ENCODE peak calls at places on chromosomes 16 and 17, in five cellular contexts. One of them, this sample, is unnamed.

GRCh38 chr17:32502710-32503109 is 15.9 kb downstream of the CDK5R1 start:
- DNase-seq in activated T-cell treated with anti-CD3 and anti-CD28 coated beads, Interleukin-2, amount 50 U/mL, for 4 hours: no peak
- DNase-seq in SHP77: no peak
- DNase-seq in GDM1: no peak
- DNase-seq in body of pancreas: no peak
- DNase-seq in this sample: no peak

GRCh38 chr16:50025544-50025931 is 513 bp downstream of the CNEP1R1 start:
- DNase-seq in activated T-cell treated with anti-CD3 and anti-CD28 coated beads, Interleukin-2, amount 50 U/mL, for 4 hours: peak; percentile 7
- DNase-seq in body of pancreas: peak; percentile 5
- DNase-seq in SHP77: no peak
- DNase-seq in GDM1: no peak
- DNase-seq in this sample: peak; percentile 29

GRCh38 chr17:14098246-14098645 is 28.9 kb downstream of the COX10 start:
- DNase-seq in GDM1: no peak
- DNase-seq in activated T-cell treated with anti-CD3 and anti-CD28 coated beads, Interleukin-2, amount 50 U/mL, for 4 hours: no peak
- DNase-seq in SHP77: no peak
- DNase-seq in body of pancreas: no peak
- DNase-seq in this sample: no peak

GRCh38 chr17:9880582-9880999 is 24.5 kb downstream of the RCVRN start:
- DNase-seq in SHP77: no peak
- DNase-seq in body of pancreas: peak; percentile 55
- DNase-seq in GDM1: no peak
- DNase-seq in activated T-cell treated with anti-CD3 and anti-CD28 coated beads, Interleukin-2, amount 50 U/mL, for 4 hours: no peak
- DNase-seq in this sample: no peak

GRCh38 chr16:88840589-88841215 is 16.0 kb downstream of the GALNS start:
- DNase-seq in activated T-cell treated with anti-CD3 and anti-CD28 coated beads, Interleukin-2, amount 50 U/mL, for 4 hours: no peak
- DNase-seq in body of pancreas: no peak
- DNase-seq in GDM1: no peak
- DNase-seq in SHP77: no peak
- DNase-seq in this sample: no peak

GRCh38 chr17:55285340-55286301 is 20.9 kb downstream of the HLF start:
- DNase-seq in SHP77: peak; percentile 43
- DNase-seq in activated T-cell treated with anti-CD3 and anti-CD28 coated beads, Interleukin-2, amount 50 U/mL, for 4 hours: no peak
- DNase-seq in body of pancreas: peak; percentile 86
- DNase-seq in GDM1: no peak
- DNase-seq in this sample: peak; percentile 79

GRCh38 chr17:41415833-41416335 is 8.5 kb downstream of the KRT37 start:
- DNase-seq in body of pancreas: peak; percentile 55
- DNase-seq in GDM1: no peak
- DNase-seq in activated T-cell treated with anti-CD3 and anti-CD28 coated beads, Interleukin-2, amount 50 U/mL, for 4 hours: no peak
- DNase-seq in SHP77: no peak
- DNase-seq in this sample: no peak

GRCh38 chr16:53052519-53053501 is at the start of gene CHD9NB:
- DNase-seq in activated T-cell treated with anti-CD3 and anti-CD28 coated beads, Interleukin-2, amount 50 U/mL, for 4 hours: no peak
- DNase-seq in body of pancreas: peak; percentile 27
- DNase-seq in GDM1: peak; percentile 56
- DNase-seq in SHP77: no peak
- DNase-seq in this sample: peak; percentile 48

GRCh38 chr17:38982858-38983746 is 15.9 kb upstream of the FBXO47 start:
- DNase-seq in body of pancreas: peak; percentile 67
- DNase-seq in GDM1: peak; percentile 39
- DNase-seq in activated T-cell treated with anti-CD3 and anti-CD28 coated beads, Interleukin-2, amount 50 U/mL, for 4 hours: peak; percentile 37
- DNase-seq in SHP77: peak; percentile 75
- DNase-seq in this sample: peak; percentile 35

GRCh38 chr17:67974598-67975066 is 21.6 kb downstream of the C17orf58 start:
- DNase-seq in GDM1: no peak
- DNase-seq in SHP77: no peak
- DNase-seq in body of pancreas: no peak
- DNase-seq in activated T-cell treated with anti-CD3 and anti-CD28 coated beads, Interleukin-2, amount 50 U/mL, for 4 hours: no peak
- DNase-seq in this sample: no peak

GRCh38 chr17:10325036-10325435 is 47.8 kb downstream of the MYH13 start:
- DNase-seq in GDM1: no peak
- DNase-seq in body of pancreas: no peak
- DNase-seq in SHP77: no peak
- DNase-seq in activated T-cell treated with anti-CD3 and anti-CD28 coated beads, Interleukin-2, amount 50 U/mL, for 4 hours: no peak
- DNase-seq in this sample: no peak

GRCh38 chr16:78444-79145 is 570 bp downstream of the MPG start:
- DNase-seq in SHP77: no peak
- DNase-seq in activated T-cell treated with anti-CD3 and anti-CD28 coated beads, Interleukin-2, amount 50 U/mL, for 4 hours: no peak
- DNase-seq in GDM1: no peak
- DNase-seq in body of pancreas: peak; percentile 40
- DNase-seq in this sample: peak; percentile 57

GRCh38 chr17:67879662-67880061 is 54.4 kb downstream of the BPTF start:
- DNase-seq in body of pancreas: no peak
- DNase-seq in GDM1: no peak
- DNase-seq in activated T-cell treated with anti-CD3 and anti-CD28 coated beads, Interleukin-2, amount 50 U/mL, for 4 hours: no peak
- DNase-seq in SHP77: no peak
- DNase-seq in this sample: no peak

GRCh38 chr17:21278304-21279197 is 6.0 kb upstream of the MAP2K3 start:
- DNase-seq in SHP77: no peak
- DNase-seq in body of pancreas: peak; percentile 47
- DNase-seq in GDM1: no peak
- DNase-seq in activated T-cell treated with anti-CD3 and anti-CD28 coated beads, Interleukin-2, amount 50 U/mL, for 4 hours: no peak
- DNase-seq in this sample: peak; percentile 88

GRCh38 chr16:58197314-58198012 is 443 bp downstream of the CSNK2A2 start:
- DNase-seq in GDM1: no peak
- DNase-seq in activated T-cell treated with anti-CD3 and anti-CD28 coated beads, Interleukin-2, amount 50 U/mL, for 4 hours: no peak
- DNase-seq in body of pancreas: no peak
- DNase-seq in SHP77: no peak
- DNase-seq in this sample: no peak

GRCh38 chr16:12253731-12254130 is 277.2 kb downstream of the SNX29 start:
- DNase-seq in GDM1: no peak
- DNase-seq in body of pancreas: no peak
- DNase-seq in SHP77: no peak
- DNase-seq in activated T-cell treated with anti-CD3 and anti-CD28 coated beads, Interleukin-2, amount 50 U/mL, for 4 hours: no peak
- DNase-seq in this sample: no peak

GRCh38 chr16:88639231-88640038 is 1.1 kb downstream of the IL17C start:
- DNase-seq in body of pancreas: peak; percentile 41
- DNase-seq in SHP77: peak; percentile 31
- DNase-seq in activated T-cell treated with anti-CD3 and anti-CD28 coated beads, Interleukin-2, amount 50 U/mL, for 4 hours: no peak
- DNase-seq in GDM1: no peak
- DNase-seq in this sample: peak; percentile 82

GRCh38 chr17:37079735-37080134 is 131.0 kb downstream of the AATF start:
- DNase-seq in GDM1: no peak
- DNase-seq in body of pancreas: no peak
- DNase-seq in SHP77: no peak
- DNase-seq in activated T-cell treated with anti-CD3 and anti-CD28 coated beads, Interleukin-2, amount 50 U/mL, for 4 hours: no peak
- DNase-seq in this sample: no peak

GRCh38 chr17:12958786-12959185 is 59.0 kb downstream of the ELAC2 start:
- DNase-seq in body of pancreas: no peak
- DNase-seq in GDM1: no peak
- DNase-seq in activated T-cell treated with anti-CD3 and anti-CD28 coated beads, Interleukin-2, amount 50 U/mL, for 4 hours: no peak
- DNase-seq in SHP77: no peak
- DNase-seq in this sample: no peak

GRCh38 chr17:27644586-27644985 is 13.6 kb downstream of the LGALS9 start:
- DNase-seq in activated T-cell treated with anti-CD3 and anti-CD28 coated beads, Interleukin-2, amount 50 U/mL, for 4 hours: no peak
- DNase-seq in SHP77: no peak
- DNase-seq in GDM1: no peak
- DNase-seq in body of pancreas: no peak
- DNase-seq in this sample: no peak

GRCh38 chr17:66240630-66241029 is 11.4 kb upstream of the APOH start:
- DNase-seq in activated T-cell treated with anti-CD3 and anti-CD28 coated beads, Interleukin-2, amount 50 U/mL, for 4 hours: no peak
- DNase-seq in body of pancreas: no peak
- DNase-seq in SHP77: no peak
- DNase-seq in GDM1: no peak
- DNase-seq in this sample: no peak

GRCh38 chr17:20908373-20909273 is 134.2 kb downstream of the USP22 start:
- DNase-seq in body of pancreas: peak; percentile 94
- DNase-seq in SHP77: peak; percentile 91
- DNase-seq in activated T-cell treated with anti-CD3 and anti-CD28 coated beads, Interleukin-2, amount 50 U/mL, for 4 hours: peak; percentile 71
- DNase-seq in GDM1: no peak
- DNase-seq in this sample: peak; percentile 90

GRCh38 chr17:81426676-81427445 is 31.6 kb downstream of the BAHCC1 start:
- DNase-seq in GDM1: no peak
- DNase-seq in SHP77: no peak
- DNase-seq in body of pancreas: no peak
- DNase-seq in activated T-cell treated with anti-CD3 and anti-CD28 coated beads, Interleukin-2, amount 50 U/mL, for 4 hours: no peak
- DNase-seq in this sample: no peak

GRCh38 chr17:62739666-62740065 is 68.4 kb downstream of the MARCHF10 start:
- DNase-seq in GDM1: no peak
- DNase-seq in SHP77: no peak
- DNase-seq in body of pancreas: no peak
- DNase-seq in activated T-cell treated with anti-CD3 and anti-CD28 coated beads, Interleukin-2, amount 50 U/mL, for 4 hours: no peak
- DNase-seq in this sample: no peak

GRCh38 chr16:27281285-27281684 is 12.7 kb upstream of the NSMCE1 start:
- DNase-seq in body of pancreas: no peak
- DNase-seq in SHP77: no peak
- DNase-seq in activated T-cell treated with anti-CD3 and anti-CD28 coated beads, Interleukin-2, amount 50 U/mL, for 4 hours: no peak
- DNase-seq in GDM1: no peak
- DNase-seq in this sample: no peak

GRCh38 chr17:69466905-69467630 is 52.6 kb downstream of the MAP2K6 start:
- DNase-seq in GDM1: no peak
- DNase-seq in activated T-cell treated with anti-CD3 and anti-CD28 coated beads, Interleukin-2, amount 50 U/mL, for 4 hours: no peak
- DNase-seq in body of pancreas: peak; percentile 38
- DNase-seq in SHP77: no peak
- DNase-seq in this sample: no peak

GRCh38 chr17:41533613-41534012 is 5.5 kb upstream of the KRT19 start:
- DNase-seq in SHP77: no peak
- DNase-seq in activated T-cell treated with anti-CD3 and anti-CD28 coated beads, Interleukin-2, amount 50 U/mL, for 4 hours: no peak
- DNase-seq in GDM1: no peak
- DNase-seq in body of pancreas: no peak
- DNase-seq in this sample: no peak

GRCh38 chr16:46885960-46886763 is 2.0 kb downstream of the GPT2 start:
- DNase-seq in SHP77: peak; percentile 8
- DNase-seq in GDM1: no peak
- DNase-seq in activated T-cell treated with anti-CD3 and anti-CD28 coated beads, Interleukin-2, amount 50 U/mL, for 4 hours: no peak
- DNase-seq in body of pancreas: peak; percentile 83
- DNase-seq in this sample: no peak

GRCh38 chr17:75570034-75570676 is 17.4 kb upstream of the MYO15B start:
- DNase-seq in GDM1: no peak
- DNase-seq in activated T-cell treated with anti-CD3 and anti-CD28 coated beads, Interleukin-2, amount 50 U/mL, for 4 hours: no peak
- DNase-seq in body of pancreas: no peak
- DNase-seq in SHP77: no peak
- DNase-seq in this sample: no peak

GRCh38 chr17:17892731-17893130 is 55.9 kb upstream of the SREBF1 start:
- DNase-seq in activated T-cell treated with anti-CD3 and anti-CD28 coated beads, Interleukin-2, amount 50 U/mL, for 4 hours: no peak
- DNase-seq in body of pancreas: no peak
- DNase-seq in GDM1: no peak
- DNase-seq in SHP77: no peak
- DNase-seq in this sample: no peak

GRCh38 chr16:17223576-17223975 is 247.2 kb downstream of the XYLT1 start:
- DNase-seq in GDM1: no peak
- DNase-seq in activated T-cell treated with anti-CD3 and anti-CD28 coated beads, Interleukin-2, amount 50 U/mL, for 4 hours: no peak
- DNase-seq in SHP77: no peak
- DNase-seq in body of pancreas: no peak
- DNase-seq in this sample: no peak

GRCh38 chr17:75465039-75465438 is 8.6 kb downstream of the TMEM94 start:
- DNase-seq in GDM1: no peak
- DNase-seq in SHP77: no peak
- DNase-seq in body of pancreas: no peak
- DNase-seq in activated T-cell treated with anti-CD3 and anti-CD28 coated beads, Interleukin-2, amount 50 U/mL, for 4 hours: no peak
- DNase-seq in this sample: no peak

GRCh38 chr17:74274060-74274702 is at the start of gene DNAI2:
- DNase-seq in GDM1: no peak
- DNase-seq in SHP77: no peak
- DNase-seq in body of pancreas: no peak
- DNase-seq in activated T-cell treated with anti-CD3 and anti-CD28 coated beads, Interleukin-2, amount 50 U/mL, for 4 hours: no peak
- DNase-seq in this sample: no peak

GRCh38 chr16:26598061-26598460 is 468.7 kb upstream of the C16orf82 start:
- DNase-seq in activated T-cell treated with anti-CD3 and anti-CD28 coated beads, Interleukin-2, amount 50 U/mL, for 4 hours: peak; percentile 34
- DNase-seq in body of pancreas: no peak
- DNase-seq in GDM1: no peak
- DNase-seq in SHP77: no peak
- DNase-seq in this sample: no peak

GRCh38 chr17:63113167-63113566 is 147.1 kb downstream of the TANC2 start:
- DNase-seq in body of pancreas: no peak
- DNase-seq in GDM1: no peak
- DNase-seq in SHP77: no peak
- DNase-seq in activated T-cell treated with anti-CD3 and anti-CD28 coated beads, Interleukin-2, amount 50 U/mL, for 4 hours: no peak
- DNase-seq in this sample: no peak

GRCh38 chr16:86566966-86567700 is 504 bp downstream of the FOXC2 start:
- DNase-seq in body of pancreas: no peak
- DNase-seq in activated T-cell treated with anti-CD3 and anti-CD28 coated beads, Interleukin-2, amount 50 U/mL, for 4 hours: no peak
- DNase-seq in GDM1: no peak
- DNase-seq in SHP77: no peak
- DNase-seq in this sample: no peak

GRCh38 chr17:65370669-65371126 is 190.8 kb downstream of the AXIN2 start:
- DNase-seq in activated T-cell treated with anti-CD3 and anti-CD28 coated beads, Interleukin-2, amount 50 U/mL, for 4 hours: no peak
- DNase-seq in body of pancreas: peak; percentile 61
- DNase-seq in GDM1: no peak
- DNase-seq in SHP77: no peak
- DNase-seq in this sample: peak; percentile 93

GRCh38 chr16:70375636-70376611 is 29.2 kb downstream of the DDX19A start:
- DNase-seq in SHP77: no peak
- DNase-seq in body of pancreas: no peak
- DNase-seq in activated T-cell treated with anti-CD3 and anti-CD28 coated beads, Interleukin-2, amount 50 U/mL, for 4 hours: no peak
- DNase-seq in GDM1: no peak
- DNase-seq in this sample: no peak